ENCODE peak calls at places on chromosomes 12 and 14, in five cellular contexts. I is brain microvascular endothelial cell, R is HCT116, K is cardiac muscle cell, P is GM12865. S is an unnamed sample.

GRCh38 chr14:75277000-75277795 is 1.4 kb upstream of the FOS start:
- DNase-seq in P (peak), R (no peak), I (peak), K (peak), S (no peak)

GRCh38 chr12:54294152-54294913 is 6.5 kb downstream of the NFE2 start:
- DNase-seq in I (no peak), K (peak), R (no peak), P (peak), S (no peak)

GRCh38 chr12:4421590-4422031 is 24.0 kb downstream of the FGF6 start:
- DNase-seq in K (peak), I (peak), P (peak), R (peak), S (no peak)

GRCh38 chr14:72904840-72905561 is 11.1 kb upstream of the DPF3 start:
- DNase-seq in R (peak), P (peak), K (peak), I (peak), S (no peak)

GRCh38 chr12:109777544-109777943 is 55.7 kb downstream of the TRPV4 start:
- DNase-seq in P (peak), K (peak), R (no peak), I (peak), S (no peak)

GRCh38 chr12:9932270-9932669 is at the start of gene CLEC2A:
- DNase-seq in K (no peak), R (no peak), P (no peak), I (no peak), S (no peak)

GRCh38 chr12:26971963-26972362 is 33.7 kb downstream of the FGFR1OP2 start:
- DNase-seq in K (no peak), I (no peak), R (no peak), P (peak), S (no peak)

GRCh38 chr14:59678352-59678751 is 101.7 kb upstream of the CCDC175 start:
- DNase-seq in R (no peak), P (no peak), I (no peak), K (no peak), S (no peak)

GRCh38 chr14:39108791-39109190 is 5.3 kb upstream of the GEMIN2 start:
- DNase-seq in P (no peak), I (no peak), K (no peak), R (no peak), S (no peak)
- H3K4me3 ChIP-seq in P (no peak), I (no peak), K (no peak), R (no peak), S (no peak)

DNA sequence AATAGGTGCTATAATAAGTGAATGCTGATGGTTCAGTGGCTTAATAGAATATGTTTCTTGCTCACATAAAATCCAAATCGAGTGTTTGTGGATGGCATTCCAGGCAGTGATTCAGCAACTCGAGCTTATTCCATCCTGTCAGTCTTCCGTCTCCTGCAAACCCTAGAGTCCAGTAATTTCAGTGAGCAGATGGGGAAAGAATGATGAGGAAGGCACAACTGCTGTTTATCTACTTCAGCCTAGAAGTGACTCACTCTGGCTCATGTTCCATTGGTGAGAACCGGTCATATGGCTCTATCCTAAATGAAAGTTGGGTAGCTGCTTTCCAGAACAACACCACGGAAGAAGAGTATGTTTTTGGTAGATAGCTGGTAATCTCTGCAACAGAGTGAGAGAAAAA is 421.8 kb upstream of the PDE3A start:
- DNase-seq in P (no peak), K (no peak), R (no peak), I (peak), S (peak)
- H3K4me3 ChIP-seq in P (no peak), K (no peak), R (no peak), I (no peak), S (no peak)

GRCh38 chr12:127450822-127451221 is 816.1 kb upstream of the TMEM132C start:
- DNase-seq in I (no peak), P (no peak), R (no peak), K (no peak), S (no peak)

GRCh38 chr12:127459687-127460086 is 807.3 kb upstream of the TMEM132C start:
- DNase-seq in R (no peak), I (no peak), K (no peak), P (no peak), S (no peak)

GRCh38 chr12:127457726-127458125 is 809.2 kb upstream of the TMEM132C start:
- DNase-seq in P (no peak), I (no peak), R (no peak), K (no peak), S (no peak)

GRCh38 chr12:127459166-127459565 is 807.8 kb upstream of the TMEM132C start:
- DNase-seq in R (no peak), I (no peak), K (no peak), P (no peak), S (no peak)

GRCh38 chr12:127455347-127456265 is 811.4 kb upstream of the TMEM132C start:
- DNase-seq in R (no peak), P (no peak), I (no peak), K (peak), S (no peak)
- H3K4me3 ChIP-seq in R (no peak), P (no peak), I (peak), K (peak), S (no peak)

DNA sequence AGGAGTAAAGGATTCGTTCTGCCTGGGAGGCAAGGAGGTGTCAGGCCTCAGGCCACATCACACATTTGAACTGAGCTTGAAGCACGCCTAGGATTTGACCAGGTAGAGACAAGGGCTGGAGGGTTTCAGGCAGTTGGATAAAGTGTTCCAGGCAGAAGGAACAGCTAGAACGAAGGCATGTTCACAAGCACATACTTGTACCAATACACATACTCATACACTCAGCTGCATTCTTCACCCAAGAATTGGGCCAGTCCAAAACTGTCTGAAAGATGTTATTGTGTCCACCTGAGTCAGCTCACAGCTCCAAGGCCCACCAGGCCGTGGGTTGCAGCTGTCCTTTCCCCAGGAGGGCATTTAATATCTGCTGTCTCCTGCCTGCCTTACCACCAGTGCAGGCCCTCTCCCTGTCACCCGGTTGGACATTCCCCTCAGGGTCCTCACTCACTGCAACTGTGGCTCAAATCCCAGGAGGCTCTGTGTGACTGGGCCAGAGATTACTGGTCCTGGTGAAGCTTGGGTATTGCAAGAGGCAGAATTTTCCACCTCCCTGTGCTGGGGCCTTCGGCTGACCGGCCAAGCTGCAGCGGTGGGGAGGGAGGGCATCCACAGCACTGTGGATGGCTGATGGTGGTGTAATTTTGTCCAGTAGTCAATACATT is 12.8 kb upstream of the AQP2 start:
- DNase-seq in I (no peak), R (no peak), P (no peak), K (no peak), S (no peak)
- H3K4me3 ChIP-seq in I (no peak), R (no peak), P (no peak), K (no peak), S (no peak)

DNA sequence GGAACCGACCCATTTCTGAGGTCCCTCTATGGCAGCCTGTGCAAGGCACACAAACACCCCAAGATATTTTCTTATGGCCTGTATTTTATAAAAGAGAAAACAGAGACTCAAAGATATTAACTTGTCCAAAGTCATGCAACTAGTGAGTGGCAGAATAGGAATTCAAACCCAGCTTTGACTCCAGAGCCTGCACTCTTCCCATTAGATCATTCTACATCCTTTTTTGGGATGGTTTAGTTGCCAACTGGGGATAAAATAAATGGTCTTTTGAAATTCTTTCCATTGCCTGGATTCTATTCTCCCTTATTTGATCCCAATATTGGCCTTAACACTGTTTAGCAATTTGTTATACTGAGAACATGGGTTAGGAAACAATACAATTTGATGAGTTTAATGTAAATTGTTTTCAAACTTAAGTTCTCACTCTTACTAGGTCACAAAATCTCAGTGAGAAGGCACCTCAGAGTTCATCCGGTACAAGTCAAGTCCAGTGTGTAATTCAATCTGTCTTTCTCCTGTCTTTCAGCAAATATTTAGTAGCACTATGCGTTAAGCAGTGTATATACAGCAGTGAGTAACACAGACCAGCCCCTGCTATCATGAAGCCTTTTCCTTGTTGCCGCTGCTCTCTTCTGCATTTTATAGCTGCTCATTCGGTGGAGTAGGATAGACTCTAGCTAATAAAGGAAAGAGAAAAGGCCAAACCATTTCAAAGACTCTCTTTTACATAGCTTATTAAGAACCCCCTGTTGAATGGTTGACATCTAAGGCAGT is 162.1 kb upstream of the IFNG-AS1 start:
- DNase-seq in P (no peak), K (peak), R (no peak), I (peak), S (no peak)
- H3K4me3 ChIP-seq in P (no peak), K (no peak), R (no peak), I (peak), S (peak)

GRCh38 chr12:66189476-66189823 is 436 bp downstream of the IRAK3 start:
- DNase-seq in R (no peak), I (no peak), K (no peak), P (no peak), S (no peak)
- H3K4me3 ChIP-seq in R (no peak), I (peak), K (peak), P (no peak), S (peak)

DNA sequence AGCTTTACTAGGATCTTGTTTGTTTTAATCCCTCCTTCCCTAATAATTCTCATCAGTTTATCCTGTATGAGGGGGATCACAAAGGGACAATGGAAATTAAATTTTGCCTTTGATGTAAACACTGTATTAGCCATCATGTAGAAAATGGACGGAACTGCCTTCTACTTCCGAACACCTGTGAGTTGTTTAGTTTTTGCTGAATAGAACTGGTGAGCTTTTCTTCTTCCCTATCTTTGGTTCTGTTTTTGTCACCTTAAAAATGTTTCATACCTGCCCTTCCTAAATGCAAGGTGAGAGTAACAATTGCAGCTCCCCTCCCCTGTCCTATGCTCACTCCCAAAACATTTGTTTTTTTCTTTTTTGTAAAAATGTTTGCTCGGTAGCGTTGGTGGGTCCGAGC is 7.6 kb downstream of the FOXA1 start:
- DNase-seq in P (no peak), K (no peak), I (no peak), R (no peak), S (no peak)
- H3K4me3 ChIP-seq in P (no peak), K (peak), I (no peak), R (peak), S (no peak)

S was measured in epithelial cell of proximal tubule.